ENCODE peak calls at places on chromosome 10, in five cellular contexts. One of them, this sample, is unnamed. For H3K4me1, the result is how much of the 10 kb centered on the place peaks cover.

GRCh38 chr10:52424343-52424742 is 110.3 kb downstream of the DKK1 start:
- DNase-seq in heart left ventricle: no peak
- DNase-seq in hepatocyte: no peak
- DNase-seq in pancreas: no peak
- DNase-seq in IMR-90: peak
- DNase-seq in this sample: no peak

GRCh38 chr10:130110236-130111114 is at the start of gene C10orf143:
- DNase-seq in pancreas: peak
- DNase-seq in hepatocyte: peak
- DNase-seq in heart left ventricle: peak
- DNase-seq in IMR-90: peak
- DNase-seq in this sample: peak

GRCh38 chr10:115572740-115573455 is 479.7 kb downstream of the ATRNL1 start:
- DNase-seq in IMR-90: no peak
- DNase-seq in hepatocyte: peak
- DNase-seq in pancreas: no peak
- DNase-seq in heart left ventricle: no peak
- DNase-seq in this sample: no peak

GRCh38 chr10:33773895-33774480 is 439.5 kb upstream of the NRP1 start:
- DNase-seq in IMR-90: no peak
- DNase-seq in pancreas: no peak
- DNase-seq in hepatocyte: no peak
- DNase-seq in heart left ventricle: no peak
- DNase-seq in this sample: no peak

GRCh38 chr10:126609566-126609965 is 60.9 kb downstream of the C10orf90 start:
- DNase-seq in IMR-90: no peak
- DNase-seq in pancreas: no peak
- DNase-seq in hepatocyte: no peak
- DNase-seq in heart left ventricle: no peak
- DNase-seq in this sample: no peak

GRCh38 chr10:43904301-43904700 is 255.6 kb upstream of the ZNF32 start:
- DNase-seq in pancreas: no peak
- DNase-seq in heart left ventricle: no peak
- DNase-seq in hepatocyte: no peak
- DNase-seq in IMR-90: no peak
- DNase-seq in this sample: no peak

GRCh38 chr10:34049469-34049868 is 715.0 kb upstream of the NRP1 start:
- DNase-seq in pancreas: no peak
- DNase-seq in heart left ventricle: no peak
- DNase-seq in hepatocyte: no peak
- DNase-seq in IMR-90: peak
- DNase-seq in this sample: no peak

GRCh38 chr10:8254350-8254749 is 199.9 kb downstream of the GATA3 start:
- DNase-seq in pancreas: no peak
- DNase-seq in IMR-90: no peak
- DNase-seq in heart left ventricle: no peak
- DNase-seq in hepatocyte: no peak
- DNase-seq in this sample: no peak

GRCh38 chr10:31700222-31700621 is 228.4 kb downstream of the ARHGAP12 start:
- DNase-seq in hepatocyte: no peak
- DNase-seq in heart left ventricle: peak
- DNase-seq in pancreas: no peak
- DNase-seq in IMR-90: peak
- DNase-seq in this sample: no peak

GRCh38 chr10:93386496-93387369 is 95.4 kb downstream of the MYOF start:
- DNase-seq in IMR-90: no peak
- DNase-seq in heart left ventricle: no peak
- DNase-seq in hepatocyte: no peak
- DNase-seq in pancreas: no peak
- DNase-seq in this sample: no peak

GRCh38 chr10:128009768-128010167 is 102.9 kb downstream of the PTPRE start:
- DNase-seq in pancreas: no peak
- DNase-seq in heart left ventricle: no peak
- DNase-seq in hepatocyte: no peak
- DNase-seq in IMR-90: peak
- DNase-seq in this sample: no peak

GRCh38 chr10:34576789-34577188 is 238.3 kb downstream of the PARD3 start:
- DNase-seq in heart left ventricle: no peak
- DNase-seq in IMR-90: no peak
- DNase-seq in hepatocyte: no peak
- DNase-seq in pancreas: no peak
- DNase-seq in this sample: no peak

GRCh38 chr10:103155485-103156085 is 37.5 kb downstream of the NT5C2 start:
- DNase-seq in heart left ventricle: no peak
- DNase-seq in pancreas: no peak
- DNase-seq in hepatocyte: no peak
- DNase-seq in IMR-90: no peak
- DNase-seq in this sample: no peak

GRCh38 chr10:93352638-93353383 is 129.3 kb downstream of the MYOF start:
- DNase-seq in hepatocyte: peak
- DNase-seq in pancreas: no peak
- DNase-seq in IMR-90: peak
- DNase-seq in heart left ventricle: no peak
- DNase-seq in this sample: no peak

GRCh38 chr10:23656735-23657134 is 217.9 kb downstream of the OTUD1 start:
- DNase-seq in pancreas: no peak
- DNase-seq in IMR-90: no peak
- DNase-seq in heart left ventricle: no peak
- DNase-seq in hepatocyte: peak
- DNase-seq in this sample: no peak

GRCh38 chr10:4763513-4763912 is 62.5 kb upstream of the AKR1E2 start:
- DNase-seq in heart left ventricle: no peak
- DNase-seq in hepatocyte: no peak
- DNase-seq in IMR-90: no peak
- DNase-seq in pancreas: no peak
- DNase-seq in this sample: no peak

GRCh38 chr10:20674870-20675385 is 222.2 kb downstream of the NEBL start:
- DNase-seq in IMR-90: no peak
- DNase-seq in heart left ventricle: no peak
- DNase-seq in hepatocyte: no peak
- DNase-seq in pancreas: no peak
- DNase-seq in this sample: peak

GRCh38 chr10:22931948-22932347 is 4.1 kb downstream of the ARMC3 start:
- DNase-seq in pancreas: no peak
- DNase-seq in IMR-90: peak
- DNase-seq in heart left ventricle: no peak
- DNase-seq in hepatocyte: peak
- DNase-seq in this sample: no peak

GRCh38 chr10:2036209-2036608 is 298.9 kb upstream of the ADARB2 start:
- DNase-seq in heart left ventricle: no peak
- DNase-seq in IMR-90: no peak
- DNase-seq in hepatocyte: no peak
- DNase-seq in pancreas: no peak
- DNase-seq in this sample: no peak

GRCh38 chr10:35564276-35564982 is 40.7 kb upstream of the GJD4 start:
- DNase-seq in pancreas: no peak
- DNase-seq in IMR-90: peak
- DNase-seq in heart left ventricle: no peak
- DNase-seq in hepatocyte: no peak
- DNase-seq in this sample: no peak

GRCh38 chr10:72539137-72539536 is 86.7 kb downstream of the MICU1 start:
- DNase-seq in hepatocyte: no peak
- DNase-seq in heart left ventricle: no peak
- DNase-seq in IMR-90: no peak
- DNase-seq in pancreas: no peak
- DNase-seq in this sample: no peak

GRCh38 chr10:100509241-100509640 is 10.4 kb downstream of the SEC31B start:
- DNase-seq in heart left ventricle: no peak
- DNase-seq in pancreas: no peak
- DNase-seq in hepatocyte: no peak
- DNase-seq in IMR-90: no peak
- DNase-seq in this sample: no peak

GRCh38 chr10:91569522-91569921 is 63.3 kb downstream of the PPP1R3C start:
- DNase-seq in pancreas: no peak
- DNase-seq in IMR-90: no peak
- DNase-seq in hepatocyte: no peak
- DNase-seq in heart left ventricle: no peak
- DNase-seq in this sample: no peak

GRCh38 chr10:29648114-29648982 is 13.6 kb upstream of the SVIL start:
- DNase-seq in hepatocyte: no peak
- DNase-seq in IMR-90: peak
- DNase-seq in heart left ventricle: no peak
- DNase-seq in pancreas: no peak
- DNase-seq in this sample: no peak
- H3K4me1 ChIP-seq in hepatocyte: under half
- H3K4me1 ChIP-seq in IMR-90: under half
- H3K4me1 ChIP-seq in heart left ventricle: under half
- H3K4me1 ChIP-seq in pancreas: under half
- H3K4me1 ChIP-seq in this sample: under half

DNA sequence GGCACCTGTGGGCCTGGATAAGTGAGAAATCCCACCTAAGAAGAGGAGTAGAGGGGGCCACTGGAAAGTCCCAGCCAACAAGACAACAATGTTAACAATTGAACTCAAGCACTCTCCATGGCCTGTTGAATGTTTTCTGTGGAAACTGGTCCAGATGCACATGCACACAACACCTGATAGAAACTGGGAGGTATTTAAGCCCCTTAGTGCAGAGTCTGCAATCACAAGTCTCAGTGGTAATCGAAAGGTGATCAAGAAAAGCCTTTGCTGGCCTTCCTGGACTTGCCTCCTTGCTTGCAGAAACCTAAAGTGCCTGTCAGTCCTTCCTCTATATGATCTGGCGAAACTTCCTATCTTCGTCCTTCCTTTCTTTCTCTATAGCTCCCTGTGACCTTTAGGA is 30.6 kb upstream of the HNRNPH3 start:
- DNase-seq in heart left ventricle: no peak
- DNase-seq in pancreas: no peak
- DNase-seq in IMR-90: no peak
- DNase-seq in hepatocyte: no peak
- DNase-seq in this sample: no peak
- TF ChIP-seq CTCF in heart left ventricle: no peak
- TF ChIP-seq CTCF in pancreas: no peak
- TF ChIP-seq CTCF in IMR-90: no peak
- TF ChIP-seq CTCF in hepatocyte: no peak
- TF ChIP-seq CTCF in this sample: no peak

GRCh38 chr10:79176949-79177602 is 108.3 kb downstream of the ZMIZ1 start:
- DNase-seq in IMR-90: peak
- DNase-seq in hepatocyte: no peak
- DNase-seq in heart left ventricle: no peak
- DNase-seq in pancreas: no peak
- DNase-seq in this sample: peak
- H3K4me1 ChIP-seq in IMR-90: half or more
- H3K4me1 ChIP-seq in hepatocyte: under half
- H3K4me1 ChIP-seq in heart left ventricle: half or more
- H3K4me1 ChIP-seq in pancreas: under half
- H3K4me1 ChIP-seq in this sample: half or more

DNA sequence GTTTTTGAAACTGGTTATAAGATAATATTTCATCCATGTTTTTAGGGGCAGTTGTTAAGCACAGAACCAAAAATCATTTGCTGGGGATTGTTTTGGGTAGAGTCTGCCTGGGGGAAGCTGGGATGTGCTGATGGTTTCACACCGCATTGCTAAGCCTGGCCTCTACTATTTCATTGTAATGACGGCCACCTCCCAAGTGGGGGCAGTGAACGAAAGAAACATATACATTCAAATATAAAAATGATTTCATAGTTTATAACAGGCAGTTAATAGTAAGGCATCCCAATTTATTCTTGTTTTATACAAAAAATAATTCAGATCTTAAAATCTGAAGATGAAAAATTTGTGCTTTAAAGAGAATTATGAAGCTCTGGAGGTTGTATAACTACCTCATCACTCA is 750.8 kb downstream of the REEP3 start:
- DNase-seq in IMR-90: no peak
- DNase-seq in hepatocyte: no peak
- DNase-seq in pancreas: no peak
- DNase-seq in heart left ventricle: no peak
- DNase-seq in this sample: no peak
- TF ChIP-seq CTCF in IMR-90: peak
- TF ChIP-seq CTCF in hepatocyte: peak
- TF ChIP-seq CTCF in pancreas: no peak
- TF ChIP-seq CTCF in heart left ventricle: no peak
- TF ChIP-seq CTCF in this sample: no peak

GRCh38 chr10:59143550-59143949 is 32.9 kb upstream of the PHYHIPL start:
- DNase-seq in pancreas: no peak
- DNase-seq in hepatocyte: no peak
- DNase-seq in IMR-90: no peak
- DNase-seq in heart left ventricle: no peak
- DNase-seq in this sample: no peak
- H3K4me1 ChIP-seq in pancreas: under half
- H3K4me1 ChIP-seq in hepatocyte: under half
- H3K4me1 ChIP-seq in IMR-90: under half
- H3K4me1 ChIP-seq in heart left ventricle: under half
- H3K4me1 ChIP-seq in this sample: under half

GRCh38 chr10:110649652-110650264 is 5.6 kb downstream of the RBM20 start:
- DNase-seq in IMR-90: no peak
- DNase-seq in heart left ventricle: no peak
- DNase-seq in pancreas: no peak
- DNase-seq in hepatocyte: no peak
- DNase-seq in this sample: no peak

GRCh38 chr10:110647136-110647430 is 2.9 kb downstream of the RBM20 start:
- DNase-seq in pancreas: no peak
- DNase-seq in IMR-90: peak
- DNase-seq in hepatocyte: no peak
- DNase-seq in heart left ventricle: no peak
- DNase-seq in this sample: no peak

GRCh38 chr10:110651044-110651958 is 7.2 kb downstream of the RBM20 start:
- DNase-seq in pancreas: no peak
- DNase-seq in IMR-90: peak
- DNase-seq in hepatocyte: no peak
- DNase-seq in heart left ventricle: no peak
- DNase-seq in this sample: peak

GRCh38 chr10:110650265-110650668 is 6.1 kb downstream of the RBM20 start:
- DNase-seq in heart left ventricle: no peak
- DNase-seq in hepatocyte: no peak
- DNase-seq in pancreas: no peak
- DNase-seq in IMR-90: no peak
- DNase-seq in this sample: no peak

GRCh38 chr10:110648743-110649651 is 4.9 kb downstream of the RBM20 start:
- DNase-seq in pancreas: no peak
- DNase-seq in heart left ventricle: no peak
- DNase-seq in hepatocyte: no peak
- DNase-seq in IMR-90: peak
- DNase-seq in this sample: no peak
- TF ChIP-seq CTCF in pancreas: no peak
- TF ChIP-seq CTCF in heart left ventricle: no peak
- TF ChIP-seq CTCF in hepatocyte: no peak
- TF ChIP-seq CTCF in IMR-90: no peak
- TF ChIP-seq CTCF in this sample: peak

DNA sequence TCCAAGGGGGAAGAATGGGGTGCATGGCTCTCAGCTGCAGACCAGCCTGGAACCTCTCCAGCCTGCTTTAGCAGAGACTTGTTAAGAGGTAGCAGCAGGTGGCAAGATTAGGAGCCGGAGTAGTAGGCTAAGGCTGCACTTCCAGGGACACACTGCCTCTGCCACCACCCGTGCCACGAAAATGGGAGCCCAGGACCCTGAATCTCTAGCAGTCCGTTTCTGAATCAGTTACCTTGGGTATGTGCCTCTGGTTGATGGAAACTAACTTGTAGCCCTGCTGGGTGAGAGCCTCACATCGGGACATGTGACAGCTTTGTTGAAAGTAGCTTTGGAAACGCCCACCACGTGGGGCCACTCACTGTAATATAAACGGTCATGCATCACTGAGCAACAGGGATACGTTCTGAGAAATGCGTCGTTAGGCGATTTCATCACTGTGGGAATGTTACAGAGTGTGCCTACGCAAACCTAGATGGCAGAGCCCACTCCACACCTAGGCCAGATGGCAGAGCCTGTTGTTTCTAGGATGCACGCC is 25.9 kb downstream of the HTRA1 start:
- DNase-seq in pancreas: peak
- DNase-seq in heart left ventricle: no peak
- DNase-seq in IMR-90: peak
- DNase-seq in hepatocyte: no peak
- DNase-seq in this sample: no peak
- H3K4me1 ChIP-seq in pancreas: under half
- H3K4me1 ChIP-seq in heart left ventricle: under half
- H3K4me1 ChIP-seq in IMR-90: under half
- H3K4me1 ChIP-seq in hepatocyte: under half
- H3K4me1 ChIP-seq in this sample: under half